ENCODE peak calls at places on chromosomes 2 and 18, in five cellular contexts. One of them, this sample, is unnamed.

GRCh38 chr18:13235981-13236380 is 17.4 kb downstream of the LDLRAD4 start:
- DNase-seq in EH: no peak
- DNase-seq in stimulated activated CD4-positive, alpha-beta T cell treated with anti-CD3 and anti-CD28 coated beads, Interleukin-2, amount 100 ng/mL, for 24 hours: no peak
- DNase-seq in fibroblast of the aortic adventitia: no peak
- DNase-seq in stimulated activated naive B cell treated with anti-CD40 and anti-IgM and Interleukin-4, amounts not matched to agents 10 μg/mL and 1 μg/mL and 100 μg/mL, for 72 hours: no peak
- DNase-seq in this sample: no peak

GRCh38 chr2:203878060-203878459 is 10.5 kb downstream of the CTLA4 start:
- DNase-seq in stimulated activated naive B cell treated with anti-CD40 and anti-IgM and Interleukin-4, amounts not matched to agents 10 μg/mL and 1 μg/mL and 100 μg/mL, for 72 hours: no peak
- DNase-seq in EH: peak
- DNase-seq in stimulated activated CD4-positive, alpha-beta T cell treated with anti-CD3 and anti-CD28 coated beads, Interleukin-2, amount 100 ng/mL, for 24 hours: no peak
- DNase-seq in fibroblast of the aortic adventitia: no peak
- DNase-seq in this sample: no peak

GRCh38 chr18:37362158-37362890 is 203.3 kb downstream of the CELF4 start:
- DNase-seq in stimulated activated CD4-positive, alpha-beta T cell treated with anti-CD3 and anti-CD28 coated beads, Interleukin-2, amount 100 ng/mL, for 24 hours: no peak
- DNase-seq in EH: no peak
- DNase-seq in fibroblast of the aortic adventitia: no peak
- DNase-seq in stimulated activated naive B cell treated with anti-CD40 and anti-IgM and Interleukin-4, amounts not matched to agents 10 μg/mL and 1 μg/mL and 100 μg/mL, for 72 hours: no peak
- DNase-seq in this sample: no peak

GRCh38 chr2:40395169-40396023 is 56.5 kb downstream of the SLC8A1 start:
- DNase-seq in fibroblast of the aortic adventitia: peak
- DNase-seq in stimulated activated CD4-positive, alpha-beta T cell treated with anti-CD3 and anti-CD28 coated beads, Interleukin-2, amount 100 ng/mL, for 24 hours: no peak
- DNase-seq in stimulated activated naive B cell treated with anti-CD40 and anti-IgM and Interleukin-4, amounts not matched to agents 10 μg/mL and 1 μg/mL and 100 μg/mL, for 72 hours: no peak
- DNase-seq in EH: peak
- DNase-seq in this sample: no peak

GRCh38 chr2:133146893-133147292 is 421.4 kb downstream of the NCKAP5 start:
- DNase-seq in fibroblast of the aortic adventitia: peak
- DNase-seq in stimulated activated CD4-positive, alpha-beta T cell treated with anti-CD3 and anti-CD28 coated beads, Interleukin-2, amount 100 ng/mL, for 24 hours: no peak
- DNase-seq in stimulated activated naive B cell treated with anti-CD40 and anti-IgM and Interleukin-4, amounts not matched to agents 10 μg/mL and 1 μg/mL and 100 μg/mL, for 72 hours: no peak
- DNase-seq in EH: peak
- DNase-seq in this sample: no peak

GRCh38 chr18:11872479-11873136 is 21.4 kb downstream of the CHMP1B start:
- DNase-seq in EH: peak
- DNase-seq in fibroblast of the aortic adventitia: peak
- DNase-seq in stimulated activated naive B cell treated with anti-CD40 and anti-IgM and Interleukin-4, amounts not matched to agents 10 μg/mL and 1 μg/mL and 100 μg/mL, for 72 hours: no peak
- DNase-seq in stimulated activated CD4-positive, alpha-beta T cell treated with anti-CD3 and anti-CD28 coated beads, Interleukin-2, amount 100 ng/mL, for 24 hours: no peak
- DNase-seq in this sample: no peak

GRCh38 chr2:160695402-160696060 is 201.9 kb upstream of the RBMS1 start:
- DNase-seq in stimulated activated CD4-positive, alpha-beta T cell treated with anti-CD3 and anti-CD28 coated beads, Interleukin-2, amount 100 ng/mL, for 24 hours: no peak
- DNase-seq in stimulated activated naive B cell treated with anti-CD40 and anti-IgM and Interleukin-4, amounts not matched to agents 10 μg/mL and 1 μg/mL and 100 μg/mL, for 72 hours: no peak
- DNase-seq in fibroblast of the aortic adventitia: peak
- DNase-seq in EH: peak
- DNase-seq in this sample: no peak

GRCh38 chr2:240460781-240461431 is 25.4 kb downstream of the GPC1 start:
- DNase-seq in stimulated activated naive B cell treated with anti-CD40 and anti-IgM and Interleukin-4, amounts not matched to agents 10 μg/mL and 1 μg/mL and 100 μg/mL, for 72 hours: no peak
- DNase-seq in stimulated activated CD4-positive, alpha-beta T cell treated with anti-CD3 and anti-CD28 coated beads, Interleukin-2, amount 100 ng/mL, for 24 hours: peak
- DNase-seq in fibroblast of the aortic adventitia: no peak
- DNase-seq in EH: no peak
- DNase-seq in this sample: peak

GRCh38 chr18:23357992-23358594 is 95.0 kb upstream of the RIOK3 start:
- DNase-seq in fibroblast of the aortic adventitia: peak
- DNase-seq in stimulated activated naive B cell treated with anti-CD40 and anti-IgM and Interleukin-4, amounts not matched to agents 10 μg/mL and 1 μg/mL and 100 μg/mL, for 72 hours: no peak
- DNase-seq in EH: no peak
- DNase-seq in stimulated activated CD4-positive, alpha-beta T cell treated with anti-CD3 and anti-CD28 coated beads, Interleukin-2, amount 100 ng/mL, for 24 hours: no peak
- DNase-seq in this sample: no peak

GRCh38 chr2:101736861-101737291 is 39.4 kb downstream of the MAP4K4 start:
- DNase-seq in fibroblast of the aortic adventitia: peak
- DNase-seq in EH: peak
- DNase-seq in stimulated activated naive B cell treated with anti-CD40 and anti-IgM and Interleukin-4, amounts not matched to agents 10 μg/mL and 1 μg/mL and 100 μg/mL, for 72 hours: no peak
- DNase-seq in stimulated activated CD4-positive, alpha-beta T cell treated with anti-CD3 and anti-CD28 coated beads, Interleukin-2, amount 100 ng/mL, for 24 hours: peak
- DNase-seq in this sample: peak

GRCh38 chr2:239195318-239195871 is 205.4 kb downstream of the HDAC4 start:
- DNase-seq in stimulated activated naive B cell treated with anti-CD40 and anti-IgM and Interleukin-4, amounts not matched to agents 10 μg/mL and 1 μg/mL and 100 μg/mL, for 72 hours: no peak
- DNase-seq in EH: no peak
- DNase-seq in fibroblast of the aortic adventitia: no peak
- DNase-seq in stimulated activated CD4-positive, alpha-beta T cell treated with anti-CD3 and anti-CD28 coated beads, Interleukin-2, amount 100 ng/mL, for 24 hours: no peak
- DNase-seq in this sample: no peak

GRCh38 chr2:99883356-99883867 is 259.0 kb downstream of the AFF3 start:
- DNase-seq in stimulated activated CD4-positive, alpha-beta T cell treated with anti-CD3 and anti-CD28 coated beads, Interleukin-2, amount 100 ng/mL, for 24 hours: no peak
- DNase-seq in stimulated activated naive B cell treated with anti-CD40 and anti-IgM and Interleukin-4, amounts not matched to agents 10 μg/mL and 1 μg/mL and 100 μg/mL, for 72 hours: no peak
- DNase-seq in EH: peak
- DNase-seq in fibroblast of the aortic adventitia: no peak
- DNase-seq in this sample: no peak

GRCh38 chr2:113822087-113822805 is 65.8 kb upstream of the SLC35F5 start:
- DNase-seq in EH: peak
- DNase-seq in stimulated activated naive B cell treated with anti-CD40 and anti-IgM and Interleukin-4, amounts not matched to agents 10 μg/mL and 1 μg/mL and 100 μg/mL, for 72 hours: no peak
- DNase-seq in stimulated activated CD4-positive, alpha-beta T cell treated with anti-CD3 and anti-CD28 coated beads, Interleukin-2, amount 100 ng/mL, for 24 hours: no peak
- DNase-seq in fibroblast of the aortic adventitia: no peak
- DNase-seq in this sample: no peak

GRCh38 chr2:1893856-1894255 is 149.5 kb upstream of the PXDN start:
- DNase-seq in fibroblast of the aortic adventitia: no peak
- DNase-seq in stimulated activated CD4-positive, alpha-beta T cell treated with anti-CD3 and anti-CD28 coated beads, Interleukin-2, amount 100 ng/mL, for 24 hours: no peak
- DNase-seq in stimulated activated naive B cell treated with anti-CD40 and anti-IgM and Interleukin-4, amounts not matched to agents 10 μg/mL and 1 μg/mL and 100 μg/mL, for 72 hours: no peak
- DNase-seq in EH: no peak
- DNase-seq in this sample: no peak

GRCh38 chr2:144854596-144854995 is 334.7 kb upstream of the ZEB2 start:
- DNase-seq in fibroblast of the aortic adventitia: no peak
- DNase-seq in EH: no peak
- DNase-seq in stimulated activated naive B cell treated with anti-CD40 and anti-IgM and Interleukin-4, amounts not matched to agents 10 μg/mL and 1 μg/mL and 100 μg/mL, for 72 hours: no peak
- DNase-seq in stimulated activated CD4-positive, alpha-beta T cell treated with anti-CD3 and anti-CD28 coated beads, Interleukin-2, amount 100 ng/mL, for 24 hours: no peak
- DNase-seq in this sample: no peak

GRCh38 chr2:20451761-20452499 is 5.1 kb downstream of the RHOB start:
- DNase-seq in fibroblast of the aortic adventitia: no peak
- DNase-seq in EH: no peak
- DNase-seq in stimulated activated CD4-positive, alpha-beta T cell treated with anti-CD3 and anti-CD28 coated beads, Interleukin-2, amount 100 ng/mL, for 24 hours: no peak
- DNase-seq in stimulated activated naive B cell treated with anti-CD40 and anti-IgM and Interleukin-4, amounts not matched to agents 10 μg/mL and 1 μg/mL and 100 μg/mL, for 72 hours: no peak
- DNase-seq in this sample: no peak

GRCh38 chr18:45621068-45621511 is 5.8 kb downstream of the SLC14A2 start:
- DNase-seq in fibroblast of the aortic adventitia: peak
- DNase-seq in stimulated activated naive B cell treated with anti-CD40 and anti-IgM and Interleukin-4, amounts not matched to agents 10 μg/mL and 1 μg/mL and 100 μg/mL, for 72 hours: peak
- DNase-seq in EH: peak
- DNase-seq in stimulated activated CD4-positive, alpha-beta T cell treated with anti-CD3 and anti-CD28 coated beads, Interleukin-2, amount 100 ng/mL, for 24 hours: peak
- DNase-seq in this sample: peak

GRCh38 chr2:22270341-22270740 is 1114.6 kb upstream of the KLHL29 start:
- DNase-seq in fibroblast of the aortic adventitia: no peak
- DNase-seq in EH: no peak
- DNase-seq in stimulated activated CD4-positive, alpha-beta T cell treated with anti-CD3 and anti-CD28 coated beads, Interleukin-2, amount 100 ng/mL, for 24 hours: no peak
- DNase-seq in stimulated activated naive B cell treated with anti-CD40 and anti-IgM and Interleukin-4, amounts not matched to agents 10 μg/mL and 1 μg/mL and 100 μg/mL, for 72 hours: no peak
- DNase-seq in this sample: no peak

GRCh38 chr2:234715671-234716250 is 218.9 kb upstream of the ARL4C start:
- DNase-seq in stimulated activated CD4-positive, alpha-beta T cell treated with anti-CD3 and anti-CD28 coated beads, Interleukin-2, amount 100 ng/mL, for 24 hours: no peak
- DNase-seq in fibroblast of the aortic adventitia: no peak
- DNase-seq in EH: no peak
- DNase-seq in stimulated activated naive B cell treated with anti-CD40 and anti-IgM and Interleukin-4, amounts not matched to agents 10 μg/mL and 1 μg/mL and 100 μg/mL, for 72 hours: no peak
- DNase-seq in this sample: no peak